ENCODE peak calls at places on chromosome X, in seven cellular contexts. One of them, this sample, is unnamed.

GRCh38 chrX:6293716-6294115 is 65.0 kb upstream of the NLGN4X start:
- DNase-seq in ureter: no peak
- DNase-seq in fibroblast of villous mesenchyme: no peak
- DNase-seq in endothelial cell of umbilical vein: no peak
- DNase-seq in hepatic stellate cell: no peak
- DNase-seq in NCI-H1436: no peak
- DNase-seq in stimulated activated naive CD4-positive, alpha-beta T cell: no peak
- DNase-seq in this sample: no peak

GRCh38 chrX:22950278-22951266 is 49.2 kb upstream of the DDX53 start:
- DNase-seq in ureter: peak
- DNase-seq in fibroblast of villous mesenchyme: peak
- DNase-seq in endothelial cell of umbilical vein: peak
- DNase-seq in hepatic stellate cell: peak
- DNase-seq in NCI-H1436: no peak
- DNase-seq in stimulated activated naive CD4-positive, alpha-beta T cell: no peak
- DNase-seq in this sample: no peak

GRCh38 chrX:11437642-11438379 is 144.6 kb downstream of the AMELX start:
- DNase-seq in ureter: no peak
- DNase-seq in fibroblast of villous mesenchyme: peak
- DNase-seq in endothelial cell of umbilical vein: peak
- DNase-seq in hepatic stellate cell: no peak
- DNase-seq in NCI-H1436: no peak
- DNase-seq in stimulated activated naive CD4-positive, alpha-beta T cell: no peak
- DNase-seq in this sample: no peak

GRCh38 chrX:40098264-40099045 is 697 bp upstream of the BCOR start:
- DNase-seq in ureter: no peak
- DNase-seq in fibroblast of villous mesenchyme: peak
- DNase-seq in endothelial cell of umbilical vein: peak
- DNase-seq in hepatic stellate cell: no peak
- DNase-seq in NCI-H1436: peak
- DNase-seq in stimulated activated naive CD4-positive, alpha-beta T cell: peak
- DNase-seq in this sample: peak

GRCh38 chrX:20606831-20607230 is 340.1 kb upstream of the RPS6KA3 start:
- DNase-seq in ureter: no peak
- DNase-seq in fibroblast of villous mesenchyme: no peak
- DNase-seq in endothelial cell of umbilical vein: no peak
- DNase-seq in hepatic stellate cell: no peak
- DNase-seq in NCI-H1436: no peak
- DNase-seq in stimulated activated naive CD4-positive, alpha-beta T cell: no peak
- DNase-seq in this sample: no peak

GRCh38 chrX:136210806-136211205 is 40.4 kb downstream of the MAP7D3 start:
- DNase-seq in ureter: no peak
- DNase-seq in fibroblast of villous mesenchyme: no peak
- DNase-seq in endothelial cell of umbilical vein: no peak
- DNase-seq in hepatic stellate cell: no peak
- DNase-seq in NCI-H1436: no peak
- DNase-seq in stimulated activated naive CD4-positive, alpha-beta T cell: no peak
- DNase-seq in this sample: no peak

GRCh38 chrX:95675011-95675410 is 1009.6 kb upstream of the DIAPH2 start:
- DNase-seq in ureter: no peak
- DNase-seq in fibroblast of villous mesenchyme: no peak
- DNase-seq in endothelial cell of umbilical vein: no peak
- DNase-seq in hepatic stellate cell: no peak
- DNase-seq in NCI-H1436: no peak
- DNase-seq in stimulated activated naive CD4-positive, alpha-beta T cell: no peak
- DNase-seq in this sample: no peak

GRCh38 chrX:135556055-135556454 is 35.6 kb downstream of the INTS6L start:
- DNase-seq in ureter: no peak
- DNase-seq in fibroblast of villous mesenchyme: no peak
- DNase-seq in endothelial cell of umbilical vein: no peak
- DNase-seq in hepatic stellate cell: no peak
- DNase-seq in NCI-H1436: no peak
- DNase-seq in stimulated activated naive CD4-positive, alpha-beta T cell: no peak
- DNase-seq in this sample: no peak

GRCh38 chrX:100695302-100695701 is 36.6 kb downstream of the SYTL4 start:
- DNase-seq in ureter: no peak
- DNase-seq in fibroblast of villous mesenchyme: no peak
- DNase-seq in endothelial cell of umbilical vein: no peak
- DNase-seq in hepatic stellate cell: no peak
- DNase-seq in NCI-H1436: no peak
- DNase-seq in stimulated activated naive CD4-positive, alpha-beta T cell: no peak
- DNase-seq in this sample: no peak

GRCh38 chrX:46573896-46574336 is 351 bp downstream of the CHST7 start:
- DNase-seq in ureter: no peak
- DNase-seq in fibroblast of villous mesenchyme: peak
- DNase-seq in endothelial cell of umbilical vein: peak
- DNase-seq in hepatic stellate cell: peak
- DNase-seq in NCI-H1436: peak
- DNase-seq in stimulated activated naive CD4-positive, alpha-beta T cell: peak
- DNase-seq in this sample: peak

GRCh38 chrX:23989689-23990088 is 37.3 kb downstream of the KLHL15 start:
- DNase-seq in ureter: no peak
- DNase-seq in fibroblast of villous mesenchyme: no peak
- DNase-seq in endothelial cell of umbilical vein: no peak
- DNase-seq in hepatic stellate cell: no peak
- DNase-seq in NCI-H1436: no peak
- DNase-seq in stimulated activated naive CD4-positive, alpha-beta T cell: no peak
- DNase-seq in this sample: no peak

GRCh38 chrX:78011846-78012245 is 42.4 kb upstream of the PGAM4 start:
- DNase-seq in ureter: no peak
- DNase-seq in fibroblast of villous mesenchyme: no peak
- DNase-seq in endothelial cell of umbilical vein: no peak
- DNase-seq in hepatic stellate cell: no peak
- DNase-seq in NCI-H1436: no peak
- DNase-seq in stimulated activated naive CD4-positive, alpha-beta T cell: no peak
- DNase-seq in this sample: no peak